ENCODE peak calls at places on chromosomes 6 and 20, in seven cellular contexts. B, H, W, K, Z, G and S are unnamed samples.

GRCh38 chr6:149230729-149231434 is 86.6 kb upstream of the TAB2 start:
- DNase-seq in B (no peak), H (no peak), W (no peak), K (no peak), Z (no peak), G (no peak), S (no peak)

GRCh38 chr6:139240161-139241010 is 51.4 kb downstream of the TXLNB start:
- DNase-seq in B (no peak), H (no peak), W (no peak), K (no peak), Z (no peak), G (peak), S (no peak)

GRCh38 chr6:33898771-33899170 is 95.0 kb upstream of the MLN start:
- DNase-seq in B (no peak), H (no peak), W (peak), K (no peak), Z (no peak), G (no peak), S (no peak)

GRCh38 chr6:144415835-144416237 is 130.7 kb downstream of the UTRN start:
- DNase-seq in B (no peak), H (no peak), W (peak), K (no peak), Z (no peak), G (peak), S (no peak)

GRCh38 chr6:127190552-127190951 is 72.1 kb downstream of the RSPO3 start:
- DNase-seq in B (no peak), H (no peak), W (peak), K (no peak), Z (no peak), G (no peak), S (peak)

GRCh38 chr20:17470521-17470920 is 60.7 kb downstream of the BFSP1 start:
- DNase-seq in B (no peak), H (no peak), W (no peak), K (no peak), Z (no peak), G (no peak), S (no peak)

GRCh38 chr20:10449270-10449669 is 14.2 kb downstream of the SLX4IP start:
- DNase-seq in B (no peak), H (no peak), W (no peak), K (no peak), Z (no peak), G (no peak), S (no peak)

GRCh38 chr6:72580281-72580940 is 41.5 kb upstream of the KCNQ5 start:
- DNase-seq in B (no peak), H (no peak), W (peak), K (peak), Z (no peak), G (peak), S (peak)

GRCh38 chr6:72421387-72421786 is 200.5 kb upstream of the KCNQ5 start:
- DNase-seq in B (no peak), H (no peak), W (no peak), K (no peak), Z (no peak), G (no peak), S (no peak)

GRCh38 chr6:12311106-12311505 is 20.9 kb downstream of the EDN1 start:
- DNase-seq in B (no peak), H (no peak), W (peak), K (no peak), Z (no peak), G (peak), S (no peak)

GRCh38 chr6:128899651-128900050 is 16.7 kb downstream of the LAMA2 start:
- DNase-seq in B (no peak), H (no peak), W (no peak), K (no peak), Z (no peak), G (no peak), S (no peak)

GRCh38 chr6:113855500-113856010 is 1.6 kb upstream of the MARCKS start:
- DNase-seq in B (no peak), H (peak), W (no peak), K (peak), Z (peak), G (no peak), S (peak)

GRCh38 chr6:89048985-89049384 is 31.6 kb upstream of the PNRC1 start:
- DNase-seq in B (no peak), H (no peak), W (peak), K (no peak), Z (no peak), G (peak), S (no peak)

GRCh38 chr20:23047738-23048214 is 1.7 kb downstream of the THBD start:
- DNase-seq in B (no peak), H (no peak), W (peak), K (no peak), Z (peak), G (no peak), S (no peak)

GRCh38 chr20:8461186-8461585 is 329.1 kb downstream of the PLCB1 start:
- DNase-seq in B (no peak), H (no peak), W (no peak), K (no peak), Z (no peak), G (no peak), S (no peak)

GRCh38 chr6:148758492-148758891 is 11.7 kb downstream of the UST start:
- DNase-seq in B (no peak), H (no peak), W (no peak), K (no peak), Z (no peak), G (no peak), S (peak)

GRCh38 chr20:28616354-28616753 is 2641.1 kb upstream of the DEFB115 start:
- DNase-seq in B (no peak), H (no peak), W (no peak), K (no peak), Z (no peak), G (no peak), S (no peak)